ENCODE peak calls at places on chromosomes 11 and 22, in eight cellular contexts. One of them, this sample, is unnamed.

GRCh38 chr22:39527481-39527961 is 5.0 kb downstream of the RPS19BP1 start:
- DNase-seq in A549: no peak
- DNase-seq in HepG2: peak
- DNase-seq in HCT116: no peak
- DNase-seq in Panc1: no peak
- DNase-seq in SK-N-SH: no peak
- DNase-seq in K562: peak
- DNase-seq in GM12878: no peak
- DNase-seq in this sample: peak

GRCh38 chr22:19987394-19988306 is 29.0 kb downstream of the ARVCF start:
- DNase-seq in A549: no peak
- DNase-seq in HepG2: no peak
- DNase-seq in HCT116: no peak
- DNase-seq in Panc1: no peak
- DNase-seq in SK-N-SH: no peak
- DNase-seq in K562: peak
- DNase-seq in GM12878: no peak
- DNase-seq in this sample: no peak

GRCh38 chr11:72758304-72758689 is 6.1 kb upstream of the ARAP1 start:
- DNase-seq in A549: no peak
- DNase-seq in HepG2: no peak
- DNase-seq in HCT116: no peak
- DNase-seq in Panc1: no peak
- DNase-seq in SK-N-SH: no peak
- DNase-seq in K562: peak
- DNase-seq in GM12878: no peak
- DNase-seq in this sample: no peak

GRCh38 chr22:24433868-24434471 is 6.6 kb downstream of the ADORA2A start:
- DNase-seq in A549: no peak
- DNase-seq in HepG2: no peak
- DNase-seq in HCT116: no peak
- DNase-seq in Panc1: no peak
- DNase-seq in SK-N-SH: peak
- DNase-seq in K562: peak
- DNase-seq in GM12878: peak
- DNase-seq in this sample: no peak

GRCh38 chr11:134597452-134597851 is 185.4 kb upstream of the B3GAT1 start:
- DNase-seq in A549: no peak
- DNase-seq in HepG2: no peak
- DNase-seq in HCT116: no peak
- DNase-seq in Panc1: no peak
- DNase-seq in SK-N-SH: no peak
- DNase-seq in K562: no peak
- DNase-seq in GM12878: no peak
- DNase-seq in this sample: no peak

GRCh38 chr22:19527861-19528417 is 3.7 kb upstream of the CLDN5 start:
- DNase-seq in A549: no peak
- DNase-seq in HepG2: no peak
- DNase-seq in HCT116: no peak
- DNase-seq in Panc1: no peak
- DNase-seq in SK-N-SH: no peak
- DNase-seq in K562: no peak
- DNase-seq in GM12878: no peak
- DNase-seq in this sample: no peak

GRCh38 chr11:72230764-72231365 is 6.3 kb downstream of the INPPL1 start:
- DNase-seq in A549: no peak
- DNase-seq in HepG2: no peak
- DNase-seq in HCT116: no peak
- DNase-seq in Panc1: no peak
- DNase-seq in SK-N-SH: no peak
- DNase-seq in K562: no peak
- DNase-seq in GM12878: no peak
- DNase-seq in this sample: no peak

GRCh38 chr11:3823303-3823702 is 14.9 kb downstream of the PGAP2 start:
- DNase-seq in A549: no peak
- DNase-seq in HepG2: no peak
- DNase-seq in HCT116: no peak
- DNase-seq in Panc1: no peak
- DNase-seq in SK-N-SH: no peak
- DNase-seq in K562: no peak
- DNase-seq in GM12878: no peak
- DNase-seq in this sample: no peak

GRCh38 chr11:36617543-36617942 is 19.5 kb upstream of the RAG2 start:
- DNase-seq in A549: no peak
- DNase-seq in HepG2: no peak
- DNase-seq in HCT116: no peak
- DNase-seq in Panc1: no peak
- DNase-seq in SK-N-SH: no peak
- DNase-seq in K562: no peak
- DNase-seq in GM12878: no peak
- DNase-seq in this sample: no peak

GRCh38 chr11:114463999-114464398 is 24.7 kb downstream of the REXO2 start:
- DNase-seq in A549: no peak
- DNase-seq in HepG2: no peak
- DNase-seq in HCT116: no peak
- DNase-seq in Panc1: no peak
- DNase-seq in SK-N-SH: no peak
- DNase-seq in K562: no peak
- DNase-seq in GM12878: no peak
- DNase-seq in this sample: no peak

GRCh38 chr11:61023086-61024035 is 51.9 kb downstream of the CD6 start:
- DNase-seq in A549: no peak
- DNase-seq in HepG2: no peak
- DNase-seq in HCT116: no peak
- DNase-seq in Panc1: no peak
- DNase-seq in SK-N-SH: no peak
- DNase-seq in K562: no peak
- DNase-seq in GM12878: no peak
- DNase-seq in this sample: no peak

GRCh38 chr11:43419460-43419859 is 60.7 kb downstream of the TTC17 start:
- DNase-seq in A549: peak
- DNase-seq in HepG2: peak
- DNase-seq in HCT116: peak
- DNase-seq in Panc1: peak
- DNase-seq in SK-N-SH: peak
- DNase-seq in K562: peak
- DNase-seq in GM12878: no peak
- DNase-seq in this sample: peak

GRCh38 chr11:16012125-16012751 is 344.1 kb downstream of the SOX6 start:
- DNase-seq in A549: no peak
- DNase-seq in HepG2: no peak
- DNase-seq in HCT116: no peak
- DNase-seq in Panc1: no peak
- DNase-seq in SK-N-SH: no peak
- DNase-seq in K562: peak
- DNase-seq in GM12878: no peak
- DNase-seq in this sample: no peak

GRCh38 chr11:113147249-113147648 is 167.1 kb upstream of the TTC12 start:
- DNase-seq in A549: no peak
- DNase-seq in HepG2: no peak
- DNase-seq in HCT116: no peak
- DNase-seq in Panc1: no peak
- DNase-seq in SK-N-SH: no peak
- DNase-seq in K562: no peak
- DNase-seq in GM12878: no peak
- DNase-seq in this sample: peak

GRCh38 chr11:109037856-109038780 is 373.2 kb downstream of the DDX10 start:
- DNase-seq in A549: no peak
- DNase-seq in HepG2: no peak
- DNase-seq in HCT116: no peak
- DNase-seq in Panc1: no peak
- DNase-seq in SK-N-SH: no peak
- DNase-seq in K562: no peak
- DNase-seq in GM12878: no peak
- DNase-seq in this sample: no peak

GRCh38 chr22:49801391-49802060 is 26.1 kb downstream of the BRD1 start:
- DNase-seq in A549: no peak
- DNase-seq in HepG2: no peak
- DNase-seq in HCT116: no peak
- DNase-seq in Panc1: no peak
- DNase-seq in SK-N-SH: no peak
- DNase-seq in K562: no peak
- DNase-seq in GM12878: no peak
- DNase-seq in this sample: no peak

DNA sequence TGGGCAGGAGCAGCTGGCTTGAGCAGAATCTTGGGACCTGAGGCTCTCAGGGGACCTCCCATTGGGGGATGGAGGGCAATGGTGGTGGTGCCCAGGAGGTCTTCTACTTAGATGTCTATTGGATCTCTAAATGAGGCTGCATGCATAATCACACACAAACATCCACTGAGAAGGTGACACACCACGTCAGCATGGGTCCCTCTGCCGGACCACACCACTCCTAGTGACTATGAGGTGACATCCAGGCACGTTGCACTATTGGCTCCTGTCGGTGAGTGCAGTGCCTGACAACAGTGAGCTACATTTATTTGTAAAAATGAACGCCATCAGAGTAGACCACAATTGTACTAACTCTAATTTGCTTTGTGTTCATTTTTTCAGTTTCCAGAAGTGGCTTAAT is 2.3 kb upstream of the APOA4 start:
- DNase-seq in A549: no peak
- DNase-seq in HepG2: peak
- DNase-seq in HCT116: no peak
- DNase-seq in Panc1: no peak
- DNase-seq in SK-N-SH: no peak
- DNase-seq in K562: no peak
- DNase-seq in GM12878: no peak
- DNase-seq in this sample: no peak
- TF ChIP-seq REST in A549: no peak
- TF ChIP-seq REST in HepG2: no peak
- TF ChIP-seq REST in HCT116: no peak
- TF ChIP-seq REST in Panc1: no peak
- TF ChIP-seq REST in SK-N-SH: no peak
- TF ChIP-seq REST in K562: no peak
- TF ChIP-seq REST in GM12878: no peak
- TF ChIP-seq REST in this sample: no peak

DNA sequence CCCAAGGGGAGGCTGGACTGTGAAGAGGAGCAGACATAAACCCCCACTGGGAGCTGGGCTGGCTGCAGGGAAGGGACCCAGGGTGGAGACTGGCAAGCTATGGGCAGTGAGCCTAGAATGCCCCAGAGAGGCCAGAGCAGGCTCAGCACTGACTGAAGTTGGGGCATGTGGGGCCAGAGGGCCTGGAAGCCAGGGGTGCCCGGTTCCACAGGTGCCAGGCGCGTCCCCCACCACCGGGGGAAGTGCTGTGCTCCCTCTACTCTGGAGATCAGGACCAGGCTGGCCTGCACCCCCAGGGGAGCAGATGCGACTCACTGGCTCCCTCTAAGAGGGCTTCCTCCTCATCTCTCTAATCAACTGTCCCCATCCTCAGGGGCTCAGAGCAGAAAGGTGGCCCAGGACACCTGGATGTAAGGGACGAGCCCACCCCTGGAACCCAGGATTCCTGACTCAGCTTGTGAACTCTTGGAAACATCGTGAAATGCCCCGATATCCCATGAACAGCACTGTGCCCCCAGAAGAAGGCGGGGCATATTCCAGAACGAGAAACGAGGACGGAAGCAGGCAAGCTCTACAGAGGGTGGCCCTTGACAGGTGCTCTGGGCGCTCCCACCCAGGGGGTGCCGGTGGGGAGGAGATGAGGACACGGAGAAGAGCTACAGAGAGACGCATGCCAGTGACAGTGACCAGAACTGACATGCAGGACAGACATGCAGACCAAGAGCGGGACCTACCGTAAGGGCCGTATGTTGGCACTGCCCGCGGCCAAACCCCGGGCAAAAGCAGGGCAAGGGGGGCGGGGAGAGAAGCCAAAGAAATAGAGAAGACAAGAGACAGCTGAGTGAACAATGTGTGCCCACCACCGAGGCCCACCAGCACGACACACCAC is 20.4 kb downstream of the MAFF start:
- DNase-seq in A549: no peak
- DNase-seq in HepG2: no peak
- DNase-seq in HCT116: no peak
- DNase-seq in Panc1: no peak
- DNase-seq in SK-N-SH: no peak
- DNase-seq in K562: no peak
- DNase-seq in GM12878: no peak
- DNase-seq in this sample: peak
- TF ChIP-seq CTCF in A549: no peak
- TF ChIP-seq CTCF in HepG2: no peak
- TF ChIP-seq CTCF in HCT116: no peak
- TF ChIP-seq CTCF in Panc1: no peak
- TF ChIP-seq CTCF in SK-N-SH: no peak
- TF ChIP-seq CTCF in K562: no peak
- TF ChIP-seq CTCF in GM12878: no peak
- TF ChIP-seq CTCF in this sample: no peak

DNA sequence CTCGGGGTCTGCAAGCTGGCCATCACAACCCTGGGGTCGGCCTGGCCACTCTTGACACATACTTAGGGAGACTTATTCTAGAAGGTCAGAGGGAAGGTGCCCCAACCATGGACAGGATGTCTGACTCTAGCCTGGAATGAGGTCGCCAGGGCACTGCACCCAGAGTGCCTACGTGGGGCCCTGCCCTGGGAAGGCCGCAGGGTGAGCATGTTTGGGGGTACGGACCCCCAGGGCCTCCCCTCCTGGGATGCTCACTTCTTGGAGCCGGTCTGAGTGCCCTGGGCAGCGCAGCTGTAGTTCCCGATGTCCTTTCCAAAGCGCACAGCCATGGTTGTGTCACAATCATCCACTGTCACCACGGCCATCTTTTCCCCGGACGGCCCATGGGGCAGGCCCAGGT is 75.8 kb downstream of the TRMU start:
- DNase-seq in A549: no peak
- DNase-seq in HepG2: no peak
- DNase-seq in HCT116: no peak
- DNase-seq in Panc1: no peak
- DNase-seq in SK-N-SH: no peak
- DNase-seq in K562: no peak
- DNase-seq in GM12878: no peak
- DNase-seq in this sample: no peak
- TF ChIP-seq REST in A549: no peak
- TF ChIP-seq REST in HepG2: no peak
- TF ChIP-seq REST in HCT116: no peak
- TF ChIP-seq REST in Panc1: no peak
- TF ChIP-seq REST in SK-N-SH: no peak
- TF ChIP-seq REST in K562: no peak
- TF ChIP-seq REST in GM12878: no peak
- TF ChIP-seq REST in this sample: no peak

DNA sequence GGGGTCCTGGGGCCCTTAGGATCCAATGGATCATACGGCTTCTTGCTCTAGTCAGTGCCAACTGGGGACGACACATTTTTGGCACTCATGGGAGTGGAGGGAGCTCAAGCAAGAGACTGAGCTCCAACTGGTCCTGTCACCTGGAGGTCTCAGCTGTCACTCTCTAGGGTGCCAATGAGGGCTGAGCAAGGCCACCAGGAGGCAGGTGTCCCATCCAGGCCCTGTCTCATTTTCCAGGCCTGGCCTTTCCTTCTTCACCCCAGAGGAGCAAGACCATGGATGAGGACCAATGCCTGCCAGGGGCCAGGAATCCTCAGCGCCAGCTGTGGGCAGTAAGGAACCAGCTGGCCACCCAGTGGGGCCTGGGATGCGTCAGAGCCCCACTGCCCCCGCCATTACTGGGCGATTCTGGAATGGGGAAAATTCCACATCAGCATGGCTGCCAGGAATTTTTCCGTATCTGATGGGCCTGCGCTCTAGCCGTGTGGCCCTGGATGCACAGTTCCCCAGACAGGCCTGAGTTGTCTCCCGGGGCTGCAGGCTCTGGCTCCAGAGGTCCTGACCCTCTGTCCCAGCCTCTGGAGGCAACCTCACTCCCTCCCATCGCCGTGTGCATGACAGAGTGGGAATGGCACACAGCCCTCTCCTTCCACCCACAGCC is 676 bp upstream of the GAL3ST1 start:
- DNase-seq in A549: no peak
- DNase-seq in HepG2: no peak
- DNase-seq in HCT116: no peak
- DNase-seq in Panc1: no peak
- DNase-seq in SK-N-SH: peak
- DNase-seq in K562: no peak
- DNase-seq in GM12878: no peak
- DNase-seq in this sample: peak
- TF ChIP-seq CTCF in A549: no peak
- TF ChIP-seq CTCF in HepG2: no peak
- TF ChIP-seq CTCF in HCT116: no peak
- TF ChIP-seq CTCF in Panc1: no peak
- TF ChIP-seq CTCF in SK-N-SH: no peak
- TF ChIP-seq CTCF in K562: no peak
- TF ChIP-seq CTCF in GM12878: no peak
- TF ChIP-seq CTCF in this sample: peak

This sample was measured in GM23338.